ENCODE peak calls at places on chromosome 13, in four cellular contexts. Y, A, T and X are unnamed samples.

GRCh38 chr13:76696370-76696769 is 189.8 kb downstream of the KCTD12 start:
- DNase-seq in A (no peak), Y (no peak), T (no peak), X (no peak)

GRCh38 chr13:96089749-96090239 is at the start of gene HS6ST3:
- DNase-seq in T (peak), A (peak), Y (no peak), X (no peak)

GRCh38 chr13:94549241-94550029 is 46.5 kb downstream of the TGDS start:
- DNase-seq in A (peak), Y (peak), T (peak), X (peak)

GRCh38 chr13:91232716-91233115 is 114.8 kb upstream of the MIR17HG start:
- DNase-seq in T (no peak), A (no peak), Y (no peak), X (no peak)

GRCh38 chr13:94464771-94465170 is 14.7 kb downstream of the DCT start:
- DNase-seq in T (no peak), Y (no peak), A (no peak), X (no peak)

GRCh38 chr13:73781384-73781783 is 352.8 kb downstream of the KLF12 start:
- DNase-seq in A (no peak), Y (no peak), T (no peak), X (no peak)

GRCh38 chr13:49319555-49320350 is 72.0 kb downstream of the CDADC1 start:
- DNase-seq in T (no peak), A (no peak), Y (no peak), X (no peak)

GRCh38 chr13:49248433-49249002 is 793 bp downstream of the CDADC1 start:
- DNase-seq in T (peak), Y (no peak), A (no peak), X (no peak)

GRCh38 chr13:21037656-21038055 is 23.7 kb downstream of the LATS2 start:
- DNase-seq in T (no peak), A (no peak), Y (no peak), X (no peak)

GRCh38 chr13:31174018-31174417 is 12.3 kb upstream of the HSPH1 start:
- DNase-seq in Y (no peak), T (no peak), A (no peak), X (no peak)

GRCh38 chr13:99226493-99226892 is 25.8 kb downstream of the UBAC2 start:
- DNase-seq in T (no peak), Y (no peak), A (no peak), X (no peak)

GRCh38 chr13:35848868-35849644 is 282.1 kb downstream of the DCLK1 start:
- DNase-seq in Y (no peak), T (no peak), A (no peak), X (no peak)

GRCh38 chr13:113758651-113759524 is at the start of gene TMEM255B:
- DNase-seq in T (peak), Y (peak), A (peak), X (peak)

GRCh38 chr13:73835138-73835721 is 299.0 kb downstream of the KLF12 start:
- DNase-seq in T (peak), Y (no peak), A (no peak), X (no peak)

GRCh38 chr13:79469608-79470007 is 11.3 kb upstream of the NDFIP2 start:
- DNase-seq in A (no peak), T (no peak), Y (no peak), X (no peak)

GRCh38 chr13:104779311-104779710 is 1713.1 kb upstream of the SLC10A2 start:
- DNase-seq in Y (no peak), A (no peak), T (no peak), X (no peak)

GRCh38 chr13:36819811-36820140 is 754 bp downstream of the RFXAP start:
- DNase-seq in T (no peak), Y (no peak), A (no peak), X (no peak)

GRCh38 chr13:28049215-28049614 is 51.2 kb downstream of the FLT3 start:
- DNase-seq in T (no peak), Y (no peak), A (no peak), X (no peak)

GRCh38 chr13:57631607-57632275 is at the start of gene PCDH17:
- DNase-seq in T (peak), A (peak), Y (no peak), X (no peak)

DNA sequence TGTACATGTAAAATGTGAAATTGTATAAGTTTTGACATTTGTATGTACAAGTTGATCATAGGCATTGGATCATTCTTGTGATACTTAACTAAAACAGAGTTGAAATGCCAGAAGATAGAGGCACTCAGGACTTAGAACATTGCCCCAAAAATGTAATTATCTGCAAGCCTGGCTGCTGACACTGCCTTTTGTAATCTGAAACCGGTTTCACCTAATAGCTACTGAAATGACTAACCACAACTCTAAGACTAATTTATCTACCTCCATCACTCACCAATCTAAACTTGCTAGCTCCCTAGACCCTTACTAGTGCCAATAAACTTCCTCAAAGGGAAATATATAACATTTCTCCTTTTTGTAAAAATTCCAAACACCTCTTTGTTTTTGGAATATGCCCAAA is 2596.2 kb downstream of the PCDH9 start:
- DNase-seq in Y (no peak), A (no peak), T (no peak), X (no peak)
- H3K27ac ChIP-seq in Y (no peak), A (no peak), T (no peak), X (no peak)

DNA sequence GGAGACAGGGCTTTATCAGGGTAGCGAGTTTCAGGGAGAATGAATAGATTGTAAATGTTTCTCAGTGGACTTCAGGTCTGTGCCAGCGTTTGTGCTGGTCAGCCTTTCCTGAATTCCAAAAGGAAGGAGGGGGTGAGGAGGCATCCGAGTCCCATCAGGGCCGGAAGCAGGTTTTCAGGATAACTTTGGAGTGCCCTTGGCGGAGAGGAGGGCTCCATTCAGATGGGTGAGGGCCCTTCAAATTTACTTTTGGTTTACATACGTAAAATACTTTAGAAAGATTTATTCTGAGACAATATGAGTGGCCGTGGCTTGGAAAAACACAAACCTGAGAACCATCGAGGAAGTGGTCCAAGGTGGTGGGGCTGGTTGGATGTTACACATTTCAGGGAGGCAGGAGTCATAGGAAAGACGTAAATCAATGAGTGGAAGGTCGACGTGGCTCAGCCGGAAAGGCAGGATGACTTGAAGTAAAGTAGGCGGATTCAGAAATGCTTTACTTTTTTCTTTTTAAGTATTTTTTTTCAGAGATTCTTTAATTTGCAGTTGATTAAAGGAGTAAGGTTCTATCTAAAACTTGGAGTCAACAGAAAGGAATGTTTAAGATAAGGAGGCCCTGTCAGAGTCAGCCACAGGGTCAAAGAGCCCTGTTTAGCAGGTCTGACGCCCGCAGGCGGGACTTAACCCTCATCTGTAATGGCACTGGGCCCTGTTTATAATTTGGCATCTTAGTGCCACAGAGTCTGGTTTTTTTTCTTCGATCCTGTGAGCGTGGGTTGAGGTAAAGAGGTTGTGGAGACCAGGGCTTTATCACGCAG is 32.8 kb downstream of the ATP11A start:
- DNase-seq in A (peak), T (peak), Y (no peak), X (no peak)
- TF ChIP-seq POLR2AphosphoS5 in A (peak), T (peak), Y (no peak), X (no peak)

GRCh38 chr13:40205771-40206240 is 460.6 kb downstream of the FOXO1 start:
- DNase-seq in T (peak), Y (no peak), A (no peak), X (no peak)

GRCh38 chr13:40208517-40208916 is 457.9 kb downstream of the FOXO1 start:
- DNase-seq in Y (no peak), A (no peak), T (no peak), X (no peak)

GRCh38 chr13:40207110-40207478 is 459.3 kb downstream of the FOXO1 start:
- DNase-seq in A (no peak), Y (no peak), T (no peak), X (no peak)

GRCh38 chr13:40204246-40204645 is 462.2 kb downstream of the FOXO1 start:
- DNase-seq in T (no peak), A (no peak), Y (no peak), X (no peak)

DNA sequence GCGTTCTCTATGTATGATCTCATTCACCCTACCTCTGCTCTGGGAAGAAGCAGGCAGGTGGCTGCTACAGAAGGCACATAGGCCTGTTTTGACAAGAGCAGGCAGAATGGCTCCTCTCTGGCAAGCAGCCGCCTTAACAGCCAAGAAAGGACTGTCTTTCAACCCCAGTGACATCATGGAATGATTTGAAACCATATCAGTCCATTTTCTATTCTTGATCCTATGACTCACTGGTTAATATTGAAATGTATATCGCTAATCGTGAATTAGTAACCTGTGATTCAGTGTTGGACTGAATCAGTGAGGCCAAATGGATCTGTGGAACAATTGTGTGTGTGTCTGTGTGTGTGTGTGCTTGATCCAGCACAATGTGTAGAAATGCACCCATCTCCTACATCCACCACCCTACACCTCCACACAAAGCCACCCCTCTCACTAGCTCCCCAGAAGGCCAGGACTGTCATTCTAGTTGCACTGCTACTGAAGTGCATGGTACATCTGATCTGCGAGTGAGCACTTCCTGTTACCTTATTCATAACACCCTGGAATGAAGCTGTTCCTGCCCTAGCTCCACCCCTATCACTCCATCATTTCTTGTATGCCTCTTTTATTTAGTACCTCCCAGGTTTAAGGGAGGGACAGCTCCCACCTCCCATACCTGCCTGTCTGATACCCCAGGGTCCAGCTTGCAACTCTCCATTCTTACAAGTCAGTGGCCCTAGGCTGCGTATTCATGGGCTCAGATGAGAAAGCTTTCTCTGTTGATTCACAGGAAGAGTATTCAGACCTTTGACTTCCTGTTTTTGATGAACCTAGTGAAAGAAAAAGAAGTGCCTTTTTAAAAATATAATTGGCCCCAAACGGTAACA is 460.0 kb downstream of the FOXO1 start:
- DNase-seq in T (peak), A (peak), Y (no peak), X (no peak)
- H3K27ac ChIP-seq in T (peak), A (peak), Y (no peak), X (peak)

GRCh38 chr13:51763486-51763885 is 40.5 kb downstream of the DHRS12 start:
- DNase-seq in T (no peak), Y (peak), A (no peak), X (no peak)

GRCh38 chr13:51758691-51759090 is 45.3 kb downstream of the DHRS12 start:
- DNase-seq in T (no peak), Y (no peak), A (no peak), X (no peak)

GRCh38 chr13:51760592-51760991 is 43.4 kb downstream of the DHRS12 start:
- DNase-seq in Y (no peak), A (no peak), T (no peak), X (no peak)

GRCh38 chr13:51761638-51762350 is 42.2 kb downstream of the DHRS12 start:
- DNase-seq in A (no peak), T (no peak), Y (no peak), X (no peak)

DNA sequence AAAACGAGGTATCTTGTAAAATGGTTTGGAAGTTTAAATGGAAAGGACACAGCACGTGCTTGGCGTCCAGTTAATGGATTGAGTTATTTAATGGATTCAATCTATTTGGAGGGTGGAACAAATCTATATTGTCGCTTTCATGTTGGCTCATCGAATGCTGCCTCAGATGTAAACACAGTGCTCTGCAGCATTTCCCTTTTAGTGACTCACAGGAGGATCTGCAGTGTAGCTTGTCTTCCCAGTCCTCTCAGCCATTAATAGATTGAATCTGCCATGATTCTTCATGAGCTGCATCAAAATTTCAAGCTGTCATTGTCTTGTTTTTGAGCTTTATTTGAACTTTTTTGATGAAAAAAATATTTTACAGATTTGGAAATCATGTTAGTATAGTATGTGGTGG is 44.7 kb downstream of the DHRS12 start:
- DNase-seq in T (no peak), Y (no peak), A (no peak), X (no peak)
- TF ChIP-seq POLR2AphosphoS5 in T (no peak), Y (no peak), A (no peak), X (no peak)

DNA sequence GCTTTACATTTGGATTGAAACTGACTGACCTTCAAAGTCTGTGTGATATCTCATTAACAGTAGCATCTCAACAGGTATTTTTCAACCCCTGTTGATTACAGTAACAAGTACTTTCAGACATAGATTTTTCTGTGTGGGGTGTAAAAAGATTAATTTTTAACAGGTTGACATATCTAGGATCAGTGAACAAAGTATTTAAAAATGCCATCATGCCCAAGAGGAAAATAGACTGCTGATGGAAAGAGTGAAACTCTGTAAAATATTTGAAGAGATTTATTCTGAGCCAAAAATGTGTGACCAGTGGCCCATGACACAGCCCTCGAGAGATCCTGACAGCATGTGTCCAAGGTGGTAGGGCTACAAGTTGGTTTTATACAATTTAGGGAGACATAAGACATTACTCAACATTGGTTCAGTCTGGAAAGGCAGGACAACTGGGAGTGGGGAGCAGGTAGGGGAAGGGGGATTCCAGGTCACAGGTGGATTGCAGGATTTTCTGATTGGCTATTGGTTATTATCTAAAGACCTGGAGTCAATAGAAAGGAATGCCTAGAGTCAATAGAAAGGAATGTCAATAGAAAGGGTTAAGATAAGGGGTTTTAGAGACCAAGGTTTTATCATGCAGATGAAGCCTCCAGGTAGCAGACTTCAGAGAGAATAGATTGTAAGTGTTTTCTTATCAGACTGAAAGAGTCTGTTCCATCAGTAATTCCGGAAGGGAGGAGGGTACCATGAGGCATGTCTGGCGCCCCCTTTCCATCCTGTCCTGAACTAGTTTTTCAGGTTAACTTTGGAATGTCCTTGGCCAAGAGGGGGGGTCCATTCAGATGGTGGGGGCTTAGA is 29.1 kb downstream of the TNFRSF19 start:
- DNase-seq in T (no peak), A (no peak), Y (no peak), X (no peak)
- H3K27ac ChIP-seq in T (no peak), A (no peak), Y (no peak), X (no peak)

DNA sequence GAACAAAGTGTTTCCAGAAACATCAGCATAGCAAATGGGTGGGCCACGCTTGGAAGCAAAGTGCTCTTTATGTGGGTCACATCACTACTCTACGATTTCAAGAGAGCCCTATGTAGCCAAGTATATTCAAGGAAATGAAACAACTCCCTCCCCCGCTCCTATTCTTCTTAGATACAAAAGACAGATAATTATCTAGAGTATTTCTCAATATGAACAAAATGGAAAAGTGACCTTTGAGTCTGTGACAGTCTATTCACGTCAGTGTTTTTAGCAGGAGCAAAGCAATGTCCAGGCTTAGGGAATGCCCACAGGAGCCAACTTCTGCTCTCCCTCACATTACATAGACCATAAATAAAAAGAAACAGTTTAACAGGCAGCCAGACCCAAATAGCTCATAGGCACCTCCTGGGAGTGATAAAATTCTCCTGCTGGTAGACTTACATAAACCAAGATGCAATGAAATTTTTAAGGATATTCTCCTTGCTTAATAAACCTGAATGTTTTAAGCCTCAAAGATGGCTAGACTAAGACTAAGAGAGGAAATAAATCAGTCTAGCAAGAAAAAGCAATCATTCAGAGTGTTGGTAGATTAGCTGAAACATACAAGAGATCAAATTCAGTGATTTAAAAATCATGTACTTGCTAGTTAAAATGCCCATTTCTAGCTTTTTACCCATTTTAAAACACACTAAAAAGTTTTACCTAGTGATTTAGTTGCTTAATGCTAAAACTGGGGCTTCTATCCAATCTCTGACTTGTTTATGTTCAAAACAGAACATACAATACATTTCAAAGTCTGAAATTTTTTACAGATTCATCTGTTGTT is 182.8 kb downstream of the RGCC start:
- DNase-seq in A (no peak), Y (no peak), T (peak), X (no peak)
- TF ChIP-seq POLR2AphosphoS5 in A (no peak), Y (peak), T (no peak), X (no peak)

GRCh38 chr13:45292176-45292575 is 48.8 kb downstream of the TPT1 start:
- DNase-seq in T (no peak), A (no peak), Y (no peak), X (no peak)
- H3K27ac ChIP-seq in T (no peak), A (no peak), Y (no peak), X (no peak)